ENCODE peak calls at places on chromosomes 1 and 21, in four cellular contexts. One of them, this sample, is unnamed.

GRCh38 chr1:181317261-181317924 is 165.9 kb upstream of the CACNA1E start:
- DNase-seq in heart left ventricle: no peak
- DNase-seq in breast epithelium: no peak
- DNase-seq in A549: no peak
- DNase-seq in this sample: no peak

GRCh38 chr1:108082741-108083562 is 117.2 kb downstream of the SLC25A24 start:
- DNase-seq in heart left ventricle: no peak
- DNase-seq in breast epithelium: no peak
- DNase-seq in A549: no peak
- DNase-seq in this sample: no peak

GRCh38 chr1:53258216-53258615 is 19.9 kb upstream of the MAGOH start:
- DNase-seq in heart left ventricle: no peak
- DNase-seq in breast epithelium: no peak
- DNase-seq in A549: no peak
- DNase-seq in this sample: no peak

GRCh38 chr1:204134103-204134502 is 17.7 kb downstream of the ETNK2 start:
- DNase-seq in heart left ventricle: no peak
- DNase-seq in breast epithelium: no peak
- DNase-seq in A549: no peak
- DNase-seq in this sample: no peak

GRCh38 chr1:160711528-160712311 is at the start of gene CD48:
- DNase-seq in heart left ventricle: no peak
- DNase-seq in breast epithelium: no peak
- DNase-seq in A549: no peak
- DNase-seq in this sample: no peak

GRCh38 chr1:9634582-9634981 is 16.9 kb upstream of the PIK3CD start:
- DNase-seq in heart left ventricle: no peak
- DNase-seq in breast epithelium: no peak
- DNase-seq in A549: no peak
- DNase-seq in this sample: no peak

GRCh38 chr1:202618387-202619022 is 91.7 kb downstream of the SYT2 start:
- DNase-seq in heart left ventricle: no peak
- DNase-seq in breast epithelium: no peak
- DNase-seq in A549: no peak
- DNase-seq in this sample: no peak

GRCh38 chr1:119868176-119868575 is 28.1 kb downstream of the ADAM30 start:
- DNase-seq in heart left ventricle: no peak
- DNase-seq in breast epithelium: no peak
- DNase-seq in A549: no peak
- DNase-seq in this sample: no peak

GRCh38 chr1:200253774-200254495 is 155.9 kb downstream of the ZNF281 start:
- DNase-seq in heart left ventricle: no peak
- DNase-seq in breast epithelium: no peak
- DNase-seq in A549: no peak
- DNase-seq in this sample: no peak

GRCh38 chr1:83017701-83018100 is 981.2 kb downstream of the TTLL7 start:
- DNase-seq in heart left ventricle: no peak
- DNase-seq in breast epithelium: no peak
- DNase-seq in A549: no peak
- DNase-seq in this sample: no peak

GRCh38 chr1:156413310-156414246 is 44.6 kb downstream of the RHBG start:
- DNase-seq in heart left ventricle: no peak
- DNase-seq in breast epithelium: no peak
- DNase-seq in A549: no peak
- DNase-seq in this sample: peak

GRCh38 chr1:20281801-20282200 is 8.9 kb upstream of the VWA5B1 start:
- DNase-seq in heart left ventricle: no peak
- DNase-seq in breast epithelium: no peak
- DNase-seq in A549: no peak
- DNase-seq in this sample: no peak

GRCh38 chr1:82269466-82269865 is 468.7 kb downstream of the ADGRL2 start:
- DNase-seq in heart left ventricle: no peak
- DNase-seq in breast epithelium: no peak
- DNase-seq in A549: no peak
- DNase-seq in this sample: no peak

GRCh38 chr1:226981386-226981817 is 41.3 kb downstream of the COQ8A start:
- DNase-seq in heart left ventricle: no peak
- DNase-seq in breast epithelium: no peak
- DNase-seq in A549: no peak
- DNase-seq in this sample: no peak

GRCh38 chr1:87084247-87084836 is 169.9 kb downstream of the HS2ST1 start:
- DNase-seq in heart left ventricle: no peak
- DNase-seq in breast epithelium: no peak
- DNase-seq in A549: peak
- DNase-seq in this sample: no peak

GRCh38 chr1:31435471-31436409 is 22.7 kb downstream of the SERINC2 start:
- DNase-seq in heart left ventricle: no peak
- DNase-seq in breast epithelium: no peak
- DNase-seq in A549: no peak
- DNase-seq in this sample: no peak

GRCh38 chr1:207873055-207873890 is 37.7 kb downstream of the CD34 start:
- DNase-seq in heart left ventricle: no peak
- DNase-seq in breast epithelium: no peak
- DNase-seq in A549: no peak
- DNase-seq in this sample: no peak

GRCh38 chr1:62358974-62359373 is 39.7 kb upstream of the KANK4 start:
- DNase-seq in heart left ventricle: no peak
- DNase-seq in breast epithelium: no peak
- DNase-seq in A549: no peak
- DNase-seq in this sample: no peak

GRCh38 chr1:241817331-241817792 is 30.6 kb upstream of the EXO1 start:
- DNase-seq in heart left ventricle: no peak
- DNase-seq in breast epithelium: no peak
- DNase-seq in A549: no peak
- DNase-seq in this sample: no peak

GRCh38 chr1:112575154-112575804 is 43.7 kb downstream of the ST7L start:
- DNase-seq in heart left ventricle: no peak
- DNase-seq in breast epithelium: no peak
- DNase-seq in A549: peak
- DNase-seq in this sample: no peak

GRCh38 chr1:10607228-10607627 is 132.5 kb downstream of the PEX14 start:
- DNase-seq in heart left ventricle: no peak
- DNase-seq in breast epithelium: no peak
- DNase-seq in A549: no peak
- DNase-seq in this sample: no peak

GRCh38 chr1:237282266-237282783 is 240.3 kb downstream of the RYR2 start:
- DNase-seq in heart left ventricle: no peak
- DNase-seq in breast epithelium: no peak
- DNase-seq in A549: no peak
- DNase-seq in this sample: no peak

GRCh38 chr1:173015629-173016028 is 35.1 kb downstream of the TNFSF18 start:
- DNase-seq in heart left ventricle: no peak
- DNase-seq in breast epithelium: no peak
- DNase-seq in A549: no peak
- DNase-seq in this sample: no peak

DNA sequence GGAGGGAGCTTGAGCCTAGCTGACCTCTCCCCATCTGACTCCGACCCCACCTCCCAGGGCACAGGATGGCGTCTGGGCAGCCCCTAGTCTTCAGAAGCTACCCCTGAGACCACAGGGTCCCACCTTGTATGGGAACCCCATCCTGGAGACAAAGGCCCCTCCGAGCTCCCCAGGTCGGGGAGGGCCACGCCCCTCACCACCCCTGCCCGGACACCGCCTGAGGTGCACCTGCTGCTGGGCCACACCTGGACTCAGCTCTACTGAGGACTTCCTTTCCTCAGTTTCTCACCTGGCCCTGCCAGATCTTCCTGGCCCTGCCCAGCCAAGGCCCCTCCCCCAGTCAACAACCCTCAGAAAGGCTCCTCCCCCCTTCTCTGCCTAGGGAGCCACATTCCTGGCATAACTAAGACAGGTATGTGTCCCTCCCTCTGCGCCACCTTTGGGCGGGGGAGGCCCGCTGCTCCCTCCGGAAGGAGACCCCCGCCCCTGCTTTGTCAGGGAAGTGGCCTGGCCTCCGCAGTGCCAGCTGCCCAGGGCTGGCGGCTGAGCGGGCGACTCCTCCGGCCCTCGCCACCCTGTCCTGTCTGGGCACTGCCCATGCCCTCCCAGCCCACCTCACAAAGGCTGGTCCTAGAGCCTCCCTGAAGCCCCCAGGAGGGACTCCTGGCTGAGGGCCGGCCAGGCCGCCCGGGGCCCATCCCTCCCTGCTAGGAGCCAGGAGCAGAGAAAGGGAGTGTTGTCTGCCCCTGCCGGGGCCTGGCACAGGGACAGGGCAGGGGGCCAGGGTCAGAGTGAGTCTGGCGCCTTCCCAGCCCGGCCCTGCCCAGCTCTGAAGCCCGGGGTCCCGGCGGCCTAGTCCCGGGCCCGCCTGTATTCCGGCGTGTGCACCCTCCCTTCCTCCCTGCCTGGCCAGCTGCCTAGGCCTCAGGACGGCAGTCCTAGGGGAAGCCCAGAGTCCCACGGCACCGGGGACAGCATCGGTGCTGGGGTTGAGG is 4.8 kb downstream of the AGRN start:
- DNase-seq in heart left ventricle: no peak
- DNase-seq in breast epithelium: peak
- DNase-seq in A549: no peak
- DNase-seq in this sample: peak
- H3K27ac ChIP-seq in heart left ventricle: peak
- H3K27ac ChIP-seq in breast epithelium: peak
- H3K27ac ChIP-seq in A549: peak
- H3K27ac ChIP-seq in this sample: peak

DNA sequence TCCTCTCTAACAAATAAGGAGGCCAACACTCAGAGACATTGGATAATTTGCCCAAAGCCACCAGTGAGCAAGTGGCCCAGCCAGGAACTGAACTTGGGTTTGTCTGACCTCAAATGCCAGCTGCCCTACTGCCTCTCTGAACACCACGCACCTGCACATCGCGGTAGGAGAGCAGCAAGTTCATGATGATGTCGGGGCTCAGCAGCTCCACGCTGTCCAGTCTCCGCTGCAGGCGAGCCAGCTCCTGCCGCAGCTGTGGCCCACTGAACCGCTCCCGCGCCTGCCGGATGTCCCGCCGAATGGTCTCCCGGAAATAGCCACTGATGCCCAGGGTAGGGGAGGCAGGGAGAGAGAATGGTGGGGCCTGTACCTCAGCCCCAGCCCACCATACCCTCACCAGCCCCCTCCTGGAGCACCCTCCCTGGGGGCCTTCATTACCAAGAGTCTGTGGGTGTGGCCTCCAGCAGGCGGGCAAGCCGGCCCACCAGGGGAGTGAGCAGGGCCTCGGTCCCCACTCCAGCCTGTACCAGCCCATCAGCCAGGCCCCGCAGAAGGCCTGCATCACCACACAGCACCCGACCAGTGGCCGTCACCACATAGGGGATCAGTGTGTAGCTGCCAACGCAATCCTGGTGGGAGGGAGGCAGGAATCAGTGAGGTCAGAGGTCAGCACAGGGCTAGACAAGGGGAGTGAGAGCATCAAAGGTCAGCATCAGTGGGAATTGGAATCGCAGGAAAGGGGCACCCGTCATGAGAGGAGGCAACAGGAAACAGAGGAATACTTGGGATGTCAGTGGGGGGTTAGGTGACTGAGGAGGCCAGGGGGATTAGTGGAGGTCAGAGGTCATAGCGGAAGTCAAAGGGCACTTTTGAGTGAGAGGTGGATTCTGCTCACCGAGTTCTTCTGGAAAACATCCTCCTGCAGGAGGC is 2.7 kb downstream of the MAP3K6 start:
- DNase-seq in heart left ventricle: no peak
- DNase-seq in breast epithelium: no peak
- DNase-seq in A549: no peak
- DNase-seq in this sample: no peak
- H3K27ac ChIP-seq in heart left ventricle: peak
- H3K27ac ChIP-seq in breast epithelium: peak
- H3K27ac ChIP-seq in A549: no peak
- H3K27ac ChIP-seq in this sample: no peak

GRCh38 chr1:18913065-18913502 is 10.7 kb upstream of the ALDH4A1 start:
- DNase-seq in heart left ventricle: peak
- DNase-seq in breast epithelium: peak
- DNase-seq in A549: peak
- DNase-seq in this sample: peak
- H3K27ac ChIP-seq in heart left ventricle: peak
- H3K27ac ChIP-seq in breast epithelium: peak
- H3K27ac ChIP-seq in A549: peak
- H3K27ac ChIP-seq in this sample: peak

GRCh38 chr1:8015809-8016165 is 10.3 kb downstream of the ERRFI1 start:
- DNase-seq in heart left ventricle: no peak
- DNase-seq in breast epithelium: no peak
- DNase-seq in A549: no peak
- DNase-seq in this sample: no peak
- H3K27ac ChIP-seq in heart left ventricle: peak
- H3K27ac ChIP-seq in breast epithelium: peak
- H3K27ac ChIP-seq in A549: peak
- H3K27ac ChIP-seq in this sample: peak

DNA sequence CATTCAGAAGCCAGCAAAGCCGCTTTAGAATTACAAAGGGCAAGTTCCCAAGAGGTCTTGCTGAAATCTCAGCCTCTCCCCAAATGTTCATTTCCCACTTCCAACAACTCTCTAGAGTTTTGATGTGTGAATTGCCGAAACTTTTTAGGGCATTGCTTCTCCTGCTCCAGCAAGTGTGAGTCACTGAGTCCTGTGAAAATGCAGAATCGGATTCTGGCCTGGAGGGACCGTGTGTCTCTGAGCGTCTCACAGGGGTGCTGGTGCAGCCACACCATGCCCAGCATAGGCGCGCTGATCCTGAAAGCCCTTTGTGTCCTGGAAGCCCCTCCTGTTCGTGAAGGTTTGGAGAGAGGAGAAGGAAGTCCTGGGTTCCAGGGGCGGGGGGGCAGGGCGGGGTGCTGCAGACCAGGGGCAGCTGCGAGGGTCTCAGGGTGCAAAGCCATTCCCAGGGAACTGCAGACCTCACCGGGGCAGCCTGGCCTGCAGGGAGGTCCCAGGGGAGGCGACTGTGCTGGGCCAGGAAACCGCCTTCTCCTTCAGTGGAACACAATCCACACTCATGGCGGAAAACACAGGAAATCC is 43.7 kb upstream of the ADARB1 start:
- DNase-seq in heart left ventricle: peak
- DNase-seq in breast epithelium: peak
- DNase-seq in A549: no peak
- DNase-seq in this sample: no peak
- H3K27ac ChIP-seq in heart left ventricle: peak
- H3K27ac ChIP-seq in breast epithelium: no peak
- H3K27ac ChIP-seq in A549: no peak
- H3K27ac ChIP-seq in this sample: no peak

GRCh38 chr1:98103617-98104284 is 182.9 kb upstream of the DPYD start:
- DNase-seq in heart left ventricle: no peak
- DNase-seq in breast epithelium: no peak
- DNase-seq in A549: no peak
- DNase-seq in this sample: no peak
- H3K27ac ChIP-seq in heart left ventricle: no peak
- H3K27ac ChIP-seq in breast epithelium: no peak
- H3K27ac ChIP-seq in A549: peak
- H3K27ac ChIP-seq in this sample: no peak

GRCh38 chr1:151739590-151740355 is 18.5 kb downstream of the RIIAD1 start:
- DNase-seq in heart left ventricle: no peak
- DNase-seq in breast epithelium: peak
- DNase-seq in A549: no peak
- DNase-seq in this sample: no peak
- H3K27ac ChIP-seq in heart left ventricle: no peak
- H3K27ac ChIP-seq in breast epithelium: peak
- H3K27ac ChIP-seq in A549: no peak
- H3K27ac ChIP-seq in this sample: no peak

GRCh38 chr1:12505639-12506311 is 112.2 kb downstream of the DHRS3 start:
- DNase-seq in heart left ventricle: no peak
- DNase-seq in breast epithelium: no peak
- DNase-seq in A549: no peak
- DNase-seq in this sample: peak
- H3K27ac ChIP-seq in heart left ventricle: no peak
- H3K27ac ChIP-seq in breast epithelium: no peak
- H3K27ac ChIP-seq in A549: no peak
- H3K27ac ChIP-seq in this sample: peak

GRCh38 chr1:244802041-244802440 is 33.4 kb upstream of the COX20 start:
- DNase-seq in heart left ventricle: no peak
- DNase-seq in breast epithelium: peak
- DNase-seq in A549: no peak
- DNase-seq in this sample: no peak
- H3K27ac ChIP-seq in heart left ventricle: no peak
- H3K27ac ChIP-seq in breast epithelium: no peak
- H3K27ac ChIP-seq in A549: no peak
- H3K27ac ChIP-seq in this sample: no peak

This sample was measured in substantia nigra.